ENCODE peak calls at places on chromosomes 5 and 9, in seven cellular contexts. T is tibial artery, M is fibroblast of lung, C is heart left ventricle, Z is dorsolateral prefrontal cortex, A is nephron progenitor cell, S is HFFc6. L is an unnamed sample.

GRCh38 chr5:124527220-124527991 is 219.0 kb downstream of the ZNF608 start:
- DNase-seq in S (no peak), M (peak; percentile 42), C (no peak), A (no peak), T (no peak), Z (no peak), L (no peak)

GRCh38 chr9:97571664-97572063 is 61.5 kb downstream of the TSTD2 start:
- DNase-seq in Z (no peak), T (peak; percentile 48), M (no peak), C (no peak), S (no peak), A (no peak), L (no peak)

GRCh38 chr9:136212345-136212950 is 7.5 kb upstream of the LHX3 start:
- DNase-seq in T (no peak), S (no peak), C (no peak), Z (no peak), M (no peak), A (no peak), L (peak; percentile 70)

GRCh38 chr5:104363567-104363966 is 801.0 kb upstream of the NUDT12 start:
- DNase-seq in M (no peak), S (no peak), C (no peak), Z (no peak), A (no peak), T (no peak), L (no peak)

GRCh38 chr5:135547590-135548254 is 12.0 kb upstream of the NEUROG1 start:
- DNase-seq in A (no peak), Z (no peak), M (no peak), T (no peak), S (no peak), C (no peak), L (no peak)

GRCh38 chr9:102038006-102038405 is 299.6 kb upstream of the GRIN3A start:
- DNase-seq in T (no peak), M (no peak), C (no peak), A (no peak), S (no peak), Z (no peak), L (no peak)

GRCh38 chr5:154829181-154829588 is 21.2 kb downstream of the FAXDC2 start:
- DNase-seq in S (no peak), C (no peak), M (no peak), A (no peak), Z (no peak), T (no peak), L (no peak)

GRCh38 chr5:160357861-160358411 is 12.5 kb downstream of the C1QTNF2 start:
- DNase-seq in C (peak; percentile 70), Z (no peak), S (no peak), A (no peak), T (peak; percentile 43), M (no peak), L (no peak)

GRCh38 chr5:37184748-37185364 is 64.3 kb downstream of the CPLANE1 start:
- DNase-seq in Z (no peak), C (no peak), S (no peak), A (no peak), M (no peak), T (no peak), L (no peak)

GRCh38 chr5:128896675-128897074 is 68.6 kb upstream of the SLC27A6 start:
- DNase-seq in A (no peak), Z (no peak), T (no peak), S (no peak), C (no peak), M (no peak), L (no peak)

GRCh38 chr9:108180511-108180910 is 675.3 kb downstream of the ACTL7B start:
- DNase-seq in A (no peak), T (peak; percentile 24), M (peak; percentile 18), S (no peak), Z (no peak), C (no peak), L (no peak)

GRCh38 chr5:168910874-168911273 is 331.7 kb upstream of the PANK3 start:
- DNase-seq in T (no peak), S (no peak), M (no peak), A (no peak), Z (no peak), C (no peak), L (no peak)

GRCh38 chr9:969693-970309 is 6.7 kb upstream of the DMRT3 start:
- DNase-seq in M (no peak), C (no peak), S (no peak), T (no peak), A (peak; percentile 44), Z (no peak), L (no peak)

GRCh38 chr5:82129723-82130285 is 148.3 kb downstream of the RPS23 start:
- DNase-seq in T (no peak), C (no peak), S (no peak), M (no peak), Z (no peak), A (no peak), L (no peak)

GRCh38 chr5:27571681-27572080 is 533.3 kb upstream of the CDH9 start:
- DNase-seq in T (no peak), C (no peak), S (no peak), A (no peak), M (no peak), Z (no peak), L (no peak)

GRCh38 chr9:3330792-3331420 is 194.9 kb downstream of the RFX3 start:
- DNase-seq in T (no peak), Z (no peak), A (no peak), C (no peak), M (no peak), S (peak; percentile 62), L (no peak)

GRCh38 chr9:92947268-92948031 is at the start of gene FGD3:
- DNase-seq in Z (no peak), T (no peak), C (peak; percentile 27), S (no peak), M (no peak), A (peak; percentile 72), L (peak; percentile 80)

GRCh38 chr5:176491901-176492300 is 43.7 kb downstream of the FAF2 start:
- DNase-seq in M (no peak), A (no peak), C (no peak), T (no peak), Z (no peak), S (no peak), L (no peak)

DNA sequence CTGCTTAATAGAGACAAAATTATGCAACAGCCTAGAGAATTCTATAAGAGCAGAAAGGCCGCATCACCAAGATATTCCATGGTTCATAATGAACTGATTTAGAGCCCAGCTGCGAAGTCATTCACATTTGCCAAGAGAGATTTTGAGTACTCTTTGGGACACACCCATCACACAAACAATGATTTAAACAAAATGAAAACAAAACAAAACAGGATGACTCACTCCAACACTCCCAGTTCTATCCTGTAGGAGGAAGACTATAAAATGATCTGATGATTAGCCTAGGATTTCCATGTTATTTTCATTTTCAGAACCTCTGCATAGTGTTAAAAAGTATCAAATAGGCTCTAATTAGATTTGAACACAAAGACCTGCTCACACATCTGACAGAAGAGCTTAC is 145.8 kb upstream of the GNA14 start:
- DNase-seq in Z (no peak), S (peak; percentile 42), M (peak; percentile 51), A (no peak), T (no peak), C (no peak), L (no peak)
- TF ChIP-seq CTCF in Z (no peak), S (peak; percentile 57), M (no peak), A (no peak), T (no peak), C (no peak), L (no peak)

DNA sequence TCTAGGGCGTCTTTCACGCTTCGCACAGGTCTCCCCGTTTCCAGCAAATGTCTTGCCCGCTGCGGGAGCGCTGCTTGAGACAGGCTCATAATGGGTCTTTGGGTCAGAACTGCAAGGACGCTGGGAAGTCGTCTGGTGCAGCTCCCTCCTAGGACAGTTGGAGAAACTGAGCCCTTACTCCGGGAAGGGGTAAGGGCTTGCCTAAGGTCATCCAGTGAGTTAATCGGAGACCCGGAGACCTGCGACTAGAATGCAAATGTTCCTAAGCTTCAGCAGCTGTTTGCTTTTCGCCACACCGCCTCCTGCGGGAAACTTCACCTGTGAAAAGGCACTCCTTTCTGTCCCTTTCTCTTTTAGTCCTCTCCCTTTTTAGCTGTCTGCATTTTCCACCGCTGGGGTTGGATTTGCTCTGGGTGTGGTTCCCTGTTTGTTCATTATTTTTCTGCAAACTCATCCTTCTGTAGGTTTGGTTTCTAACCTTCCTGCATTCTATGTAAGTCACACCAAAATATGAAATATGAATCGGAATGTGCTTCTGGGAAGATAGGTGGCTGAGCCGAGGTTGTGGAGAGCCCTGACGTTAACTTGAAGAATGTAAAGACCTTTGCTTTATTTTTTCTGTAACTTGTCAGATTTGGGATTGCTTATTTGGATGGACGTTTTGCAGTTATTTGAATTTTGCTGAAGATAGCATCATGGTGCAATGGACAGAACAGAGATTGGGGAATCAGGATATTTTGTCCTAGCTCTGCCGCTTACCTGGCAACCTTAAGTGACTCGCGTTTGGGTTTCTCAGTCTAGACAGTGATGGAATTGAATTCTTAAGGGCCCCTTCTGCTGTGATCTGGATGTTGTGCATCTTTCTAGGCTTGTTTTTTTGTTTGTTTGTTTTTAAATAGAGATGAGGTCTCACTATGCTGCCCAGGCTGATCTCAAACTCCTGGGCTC is 909 bp downstream of the SLC36A1 start:
- DNase-seq in A (peak; percentile 21), C (no peak), Z (no peak), S (no peak), M (peak; percentile 9), T (no peak), L (no peak)
- TF ChIP-seq CTCF in A (peak; percentile 8), C (no peak), Z (no peak), S (no peak), M (no peak), T (no peak), L (no peak)

GRCh38 chr9:133583586-133583985 is 25.6 kb downstream of the FAM163B start:
- DNase-seq in A (no peak), T (no peak), C (peak; percentile 67), S (no peak), M (no peak), Z (no peak), L (no peak)
- TF ChIP-seq CTCF in A (no peak), T (no peak), C (no peak), S (no peak), M (no peak), Z (no peak), L (no peak)

DNA sequence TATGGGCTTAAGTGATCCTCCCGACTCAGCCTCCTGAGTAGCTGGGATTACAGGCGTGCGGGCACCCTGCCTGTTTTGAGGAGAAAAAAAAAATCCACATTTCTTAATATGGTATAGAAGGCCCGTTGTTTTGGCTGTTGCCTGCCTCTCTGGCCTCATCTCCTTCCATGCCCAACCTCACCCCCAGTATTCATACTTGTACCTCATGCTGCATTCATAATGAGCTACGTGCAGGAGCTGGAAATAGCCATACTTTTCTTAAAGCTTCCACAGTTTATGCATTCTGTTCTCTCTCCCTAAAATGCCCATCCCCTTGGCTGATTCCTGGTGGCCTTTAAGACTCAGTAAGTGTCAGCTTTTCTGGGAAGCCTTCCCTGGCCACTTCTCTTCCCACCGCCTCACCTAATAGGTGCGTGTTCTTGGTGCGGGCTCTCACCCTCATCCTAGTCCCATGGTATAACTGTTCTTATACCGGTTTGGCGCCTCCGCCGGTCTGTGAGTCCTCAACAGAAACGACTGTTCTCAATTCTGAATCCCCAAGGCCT is 2.1 kb upstream of the TPM2 start:
- DNase-seq in Z (no peak), M (no peak), C (no peak), T (peak; percentile 55), A (no peak), S (no peak), L (no peak)
- TF ChIP-seq CTCF in Z (no peak), M (no peak), C (no peak), T (no peak), A (no peak), S (no peak), L (no peak)